ENCODE peak calls at places on chromosomes 11 and 22, in six cellular contexts. P is activated B cell treated with CpG ODN at 0.5 μM for 24 hours, J is RWPE1, H is MCF 10A, N is colonic mucosa, V is nephron progenitor cell. Z is an unnamed sample.

GRCh38 chr22:50627452-50627913 is 469 bp downstream of the ARSA start:
- DNase-seq in P (no peak), J (no peak), H (peak), N (peak), V (peak), Z (no peak)

GRCh38 chr11:5726351-5726750 is 9.9 kb upstream of the OR56B1 start:
- DNase-seq in P (no peak), J (no peak), H (no peak), N (no peak), V (no peak), Z (no peak)

GRCh38 chr11:106091480-106092123 is 14.1 kb downstream of the AASDHPPT start:
- DNase-seq in P (no peak), J (peak), H (peak), N (no peak), V (no peak), Z (no peak)

GRCh38 chr11:26621147-26621546 is 49.1 kb upstream of the MUC15 start:
- DNase-seq in P (no peak), J (peak), H (peak), N (no peak), V (no peak), Z (no peak)

GRCh38 chr11:1854949-1855885 is 2.3 kb downstream of the LSP1 start:
- DNase-seq in P (no peak), J (no peak), H (no peak), N (no peak), V (no peak), Z (no peak)

GRCh38 chr22:23176645-23177027 is 3.7 kb upstream of the BCR start:
- DNase-seq in P (no peak), J (no peak), H (no peak), N (no peak), V (no peak), Z (no peak)

GRCh38 chr11:8381343-8381742 is 117.7 kb upstream of the LMO1 start:
- DNase-seq in P (no peak), J (no peak), H (no peak), N (no peak), V (no peak), Z (no peak)

GRCh38 chr11:78044706-78045105 is 19.0 kb upstream of the THRSP start:
- DNase-seq in P (no peak), J (no peak), H (no peak), N (peak), V (no peak), Z (no peak)

GRCh38 chr11:67353317-67354313 is at the start of gene POLD4:
- DNase-seq in P (peak), J (peak), H (peak), N (peak), V (peak), Z (peak)

GRCh38 chr11:117876341-117877119 is at the start of gene FXYD6:
- DNase-seq in P (no peak), J (peak), H (no peak), N (peak), V (peak), Z (no peak)

GRCh38 chr22:42972592-42973535 is 42.1 kb downstream of the PACSIN2 start:
- DNase-seq in P (no peak), J (no peak), H (no peak), N (peak), V (no peak), Z (no peak)

GRCh38 chr11:88655163-88655562 is 317.6 kb upstream of the CTSC start:
- DNase-seq in P (no peak), J (no peak), H (no peak), N (no peak), V (no peak), Z (no peak)

GRCh38 chr22:33853200-33854097 is 66.8 kb downstream of the LARGE1 start:
- DNase-seq in P (peak), J (no peak), H (peak), N (peak), V (no peak), Z (no peak)

GRCh38 chr22:35921777-35922176 is 106.8 kb downstream of the RBFOX2 start:
- DNase-seq in P (no peak), J (peak), H (peak), N (peak), V (peak), Z (no peak)

GRCh38 chr11:130652671-130653335 is 204.4 kb downstream of the ADAMTS15 start:
- DNase-seq in P (no peak), J (no peak), H (peak), N (no peak), V (no peak), Z (no peak)

GRCh38 chr11:110785398-110785797 is 73.2 kb upstream of the ARHGAP20 start:
- DNase-seq in P (no peak), J (no peak), H (no peak), N (no peak), V (no peak), Z (no peak)

GRCh38 chr11:1472180-1473005 is 14.2 kb downstream of the MOB2 start:
- DNase-seq in P (no peak), J (no peak), H (no peak), N (no peak), V (peak), Z (no peak)

GRCh38 chr11:17719028-17719939 is at the start of gene MYOD1:
- DNase-seq in P (no peak), J (no peak), H (no peak), N (no peak), V (peak), Z (no peak)

GRCh38 chr22:42794551-42795510 is 62.2 kb downstream of the ARFGAP3 start:
- DNase-seq in P (no peak), J (no peak), H (no peak), N (no peak), V (no peak), Z (no peak)

GRCh38 chr11:102853956-102854355 is 10.5 kb upstream of the MMP3 start:
- DNase-seq in P (no peak), J (peak), H (peak), N (peak), V (no peak), Z (no peak)

GRCh38 chr11:131932584-131933360 is 562.4 kb downstream of the NTM start:
- DNase-seq in P (no peak), J (no peak), H (no peak), N (no peak), V (no peak), Z (no peak)

GRCh38 chr11:2515401-2516275 is 70.8 kb downstream of the KCNQ1 start:
- DNase-seq in P (peak), J (no peak), H (no peak), N (peak), V (no peak), Z (no peak)

GRCh38 chr11:118572914-118573550 is 823 bp downstream of the ARCN1 start:
- DNase-seq in P (no peak), J (peak), H (peak), N (peak), V (no peak), Z (no peak)

GRCh38 chr22:23212061-23213030 is 32.0 kb downstream of the BCR start:
- DNase-seq in P (no peak), J (no peak), H (no peak), N (no peak), V (no peak), Z (no peak)

GRCh38 chr11:65188486-65188885 is 6.8 kb downstream of the CAPN1 start:
- DNase-seq in P (no peak), J (no peak), H (no peak), N (no peak), V (no peak), Z (no peak)

GRCh38 chr11:48683226-48683720 is 194.7 kb downstream of the OR4A47 start:
- DNase-seq in P (no peak), J (no peak), H (no peak), N (no peak), V (no peak), Z (no peak)

GRCh38 chr11:2247496-2247895 is 22.9 kb downstream of the ASCL2 start:
- DNase-seq in P (no peak), J (no peak), H (no peak), N (no peak), V (no peak), Z (no peak)

GRCh38 chr11:115941481-115941993 is 437.3 kb upstream of the CADM1 start:
- DNase-seq in P (no peak), J (peak), H (no peak), N (no peak), V (no peak), Z (peak)

GRCh38 chr11:115226556-115226955 is 277.7 kb downstream of the CADM1 start:
- DNase-seq in P (no peak), J (no peak), H (peak), N (no peak), V (no peak), Z (no peak)

GRCh38 chr11:2788751-2789140 is 89.0 kb upstream of the KCNQ1OT1 start:
- DNase-seq in P (no peak), J (no peak), H (no peak), N (peak), V (no peak), Z (peak)

GRCh38 chr11:20310137-20310536 is 53.4 kb upstream of the HTATIP2 start:
- DNase-seq in P (no peak), J (no peak), H (no peak), N (no peak), V (no peak), Z (no peak)

GRCh38 chr11:111660822-111661221 is 58.6 kb downstream of the SIK2 start:
- DNase-seq in P (no peak), J (no peak), H (no peak), N (no peak), V (no peak), Z (no peak)

GRCh38 chr22:32661296-32661695 is 140.2 kb upstream of the TIMP3 start:
- DNase-seq in P (no peak), J (peak), H (no peak), N (peak), V (no peak), Z (no peak)
- TF ChIP-seq CTCF in P (no peak), J (no peak), H (no peak), N (no peak), V (no peak), Z (no peak)

DNA sequence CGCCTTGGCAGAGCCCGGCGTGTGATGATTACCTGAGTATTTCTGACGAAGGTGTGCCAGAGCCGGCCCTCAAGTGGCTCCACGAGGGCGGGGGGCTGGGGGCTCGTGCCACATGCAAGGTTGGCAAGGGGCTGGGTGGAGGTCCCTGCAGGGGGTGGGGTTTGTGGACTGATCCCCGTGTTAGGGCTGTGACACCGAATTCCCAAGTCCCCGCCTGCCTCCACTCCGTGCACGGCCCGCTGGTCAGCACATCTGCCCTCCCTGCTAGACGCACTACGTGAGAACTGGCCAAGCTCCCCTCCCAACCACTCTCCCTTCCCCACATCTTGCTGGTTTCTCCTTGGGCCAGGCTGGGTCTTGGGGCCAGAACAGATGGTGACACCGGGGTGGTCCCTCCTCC is 34.2 kb downstream of the GRAMD4 start:
- DNase-seq in P (no peak), J (no peak), H (no peak), N (no peak), V (no peak), Z (no peak)
- TF ChIP-seq CTCF in P (no peak), J (no peak), H (no peak), N (no peak), V (no peak), Z (no peak)

GRCh38 chr11:36469063-36469462 is 41.0 kb downstream of the TRAF6 start:
- DNase-seq in P (no peak), J (no peak), H (peak), N (no peak), V (peak), Z (no peak)
- TF ChIP-seq CTCF in P (no peak), J (no peak), H (no peak), N (no peak), V (peak), Z (peak)

GRCh38 chr11:61482513-61482912 is 26.0 kb upstream of the LRRC10B start:
- DNase-seq in P (no peak), J (no peak), H (no peak), N (no peak), V (peak), Z (no peak)
- TF ChIP-seq CTCF in P (no peak), J (peak), H (peak), N (no peak), V (peak), Z (peak)

DNA sequence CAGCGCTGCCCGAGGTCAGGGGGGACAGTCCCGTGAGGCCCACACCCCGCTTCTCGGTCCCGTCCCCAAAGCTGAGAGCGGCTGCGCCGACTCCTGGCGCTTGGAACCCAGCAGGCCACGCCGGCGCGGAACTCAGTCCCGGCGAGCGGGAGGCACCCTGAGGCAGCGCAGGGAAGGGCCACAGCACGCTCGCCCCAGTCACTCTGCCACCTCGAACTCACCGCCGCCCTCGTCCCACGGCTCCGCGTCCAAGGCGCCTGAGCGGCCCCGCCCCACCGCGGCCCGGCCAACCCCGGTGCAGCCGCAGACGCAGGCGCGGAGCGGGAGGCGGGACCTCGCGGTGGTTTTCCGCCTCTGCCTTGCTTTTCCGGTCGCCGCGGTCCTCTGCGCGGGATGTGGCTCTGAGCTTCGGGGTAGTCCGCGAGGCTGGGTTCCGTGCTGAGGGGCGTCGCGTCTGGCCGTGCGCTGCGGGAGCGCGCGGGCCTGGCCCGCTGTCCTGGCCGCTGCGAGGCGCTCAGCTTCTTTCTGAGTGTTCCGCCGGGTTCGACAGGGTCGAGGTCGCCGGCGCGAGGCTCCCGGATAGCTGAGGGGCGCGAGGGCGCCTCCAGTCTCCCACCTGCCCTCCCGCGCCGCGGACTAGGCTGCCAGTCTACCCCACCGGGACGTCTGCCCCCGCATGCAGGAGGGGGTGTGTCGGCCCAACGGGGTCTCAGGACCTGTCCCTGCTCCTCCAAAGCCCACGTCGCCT is at the start of gene CDPF1:
- DNase-seq in P (peak), J (peak), H (peak), N (peak), V (peak), Z (peak)
- TF ChIP-seq CTCF in P (no peak), J (no peak), H (no peak), N (no peak), V (no peak), Z (no peak)

DNA sequence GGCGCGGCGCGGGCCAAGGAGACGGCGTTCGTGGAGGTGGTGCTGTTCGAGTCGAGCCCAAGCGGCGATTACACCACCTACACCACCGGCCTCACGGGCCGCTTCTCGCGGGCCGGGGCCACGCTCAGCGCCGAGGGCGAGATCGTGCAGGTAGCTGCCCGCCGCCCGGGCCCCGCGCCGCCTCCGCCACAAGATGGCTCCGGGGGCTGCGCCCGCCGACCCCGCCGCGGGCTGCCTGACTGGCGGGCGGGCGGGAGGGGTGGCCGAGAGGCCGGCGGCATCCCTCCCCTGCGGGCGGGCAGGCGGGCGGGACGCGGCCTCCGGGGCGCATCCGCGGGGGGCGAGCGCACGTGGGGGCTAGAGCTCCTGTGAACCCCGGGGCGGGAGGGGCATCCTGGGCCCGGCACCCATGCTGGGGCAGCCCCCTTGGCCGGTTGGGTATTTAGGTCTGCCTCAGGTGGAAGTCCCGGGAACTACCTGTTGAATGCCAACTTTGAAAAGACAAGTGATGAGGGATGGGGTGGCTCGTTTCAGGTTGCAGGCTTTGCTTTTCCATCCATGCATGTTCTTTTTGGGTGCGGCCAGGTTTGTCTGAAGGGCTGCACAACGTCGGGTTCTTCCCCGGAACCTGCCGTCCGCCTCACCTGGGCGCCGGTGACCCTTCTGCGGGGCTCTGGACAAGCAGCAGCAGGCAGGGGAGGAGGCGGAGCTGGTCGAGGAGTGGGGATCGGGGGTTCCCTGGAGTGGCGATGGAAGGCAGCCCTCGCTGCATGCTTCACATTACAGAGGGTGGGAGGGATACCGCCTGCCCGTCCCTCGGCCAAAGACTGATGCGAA is 763 bp downstream of the ZNRF3 start:
- DNase-seq in P (peak), J (peak), H (peak), N (peak), V (peak), Z (peak)
- TF ChIP-seq CTCF in P (no peak), J (peak), H (peak), N (no peak), V (no peak), Z (no peak)

GRCh38 chr11:69662806-69663205 is 12.3 kb downstream of the LTO1 start:
- DNase-seq in P (no peak), J (no peak), H (no peak), N (no peak), V (no peak), Z (no peak)

GRCh38 chr11:69663326-69663725 is 11.8 kb downstream of the LTO1 start:
- DNase-seq in P (no peak), J (no peak), H (no peak), N (no peak), V (no peak), Z (no peak)

GRCh38 chr11:69664103-69664775 is 10.9 kb downstream of the LTO1 start:
- DNase-seq in P (no peak), J (no peak), H (no peak), N (no peak), V (no peak), Z (no peak)

GRCh38 chr11:69661413-69661715 is 13.8 kb downstream of the LTO1 start:
- DNase-seq in P (no peak), J (no peak), H (no peak), N (no peak), V (no peak), Z (no peak)

GRCh38 chr11:69662021-69662698 is 13.0 kb downstream of the LTO1 start:
- DNase-seq in P (no peak), J (no peak), H (no peak), N (no peak), V (no peak), Z (no peak)
- TF ChIP-seq CTCF in P (no peak), J (no peak), H (no peak), N (no peak), V (peak), Z (no peak)

DNA sequence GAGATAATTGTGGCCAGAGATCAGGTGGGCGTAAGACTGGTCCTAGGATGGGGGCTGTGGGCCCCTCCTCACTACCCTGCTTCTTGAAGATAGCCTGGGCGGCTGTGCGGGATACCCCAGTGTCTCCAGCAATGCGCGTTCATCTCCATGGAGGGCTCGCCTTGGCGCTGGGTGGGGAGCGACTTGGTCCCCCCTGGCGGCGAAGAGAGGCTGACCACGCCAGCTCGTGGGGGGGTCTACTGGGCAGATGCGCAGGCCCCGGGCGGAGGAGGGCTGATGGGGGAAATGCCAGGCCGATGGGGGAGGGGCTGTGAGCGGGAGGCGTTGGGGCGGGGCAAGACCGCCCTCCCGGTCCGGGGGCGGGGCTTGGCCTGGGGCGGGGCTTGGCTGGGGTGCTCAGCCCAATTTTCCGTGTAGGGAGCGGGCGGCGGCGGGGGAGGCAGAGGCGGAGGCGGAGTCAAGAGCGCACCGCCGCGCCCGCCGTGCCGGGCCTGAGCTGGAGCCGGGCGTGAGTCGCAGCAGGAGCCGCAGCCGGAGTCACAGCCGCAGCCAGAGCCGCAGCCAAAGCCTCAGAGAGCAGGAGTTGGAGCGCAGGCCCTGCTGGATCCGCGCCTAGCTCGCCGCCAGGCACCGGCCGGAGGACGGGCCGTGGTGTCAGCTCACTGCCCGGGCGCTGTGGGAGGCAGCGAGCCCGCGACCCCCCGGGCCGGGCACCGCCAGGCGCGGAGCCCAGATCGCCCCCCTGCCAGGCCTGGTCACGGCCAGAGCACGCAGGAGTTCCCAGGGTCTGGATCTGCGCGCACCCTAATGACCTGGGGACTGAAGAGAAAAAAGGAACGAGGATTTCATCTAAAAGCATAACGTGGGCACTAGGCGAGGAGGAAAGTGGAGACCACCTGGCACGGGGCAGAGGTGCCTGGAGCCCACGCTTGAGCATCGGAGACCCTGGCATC is at the start of gene SLC35E4:
- DNase-seq in P (peak), J (peak), H (peak), N (peak), V (peak), Z (peak)
- TF ChIP-seq CTCF in P (no peak), J (no peak), H (no peak), N (no peak), V (no peak), Z (no peak)

GRCh38 chr22:37940698-37941376 is 12.6 kb downstream of the C22orf23 start:
- DNase-seq in P (no peak), J (no peak), H (no peak), N (no peak), V (no peak), Z (no peak)
- TF ChIP-seq CTCF in P (no peak), J (no peak), H (no peak), N (no peak), V (no peak), Z (no peak)